ENCODE peak calls at places on chromosomes 11 and 22, in five cellular contexts. H is hippocampal formation; L is adipocyte; Q is NCI-H460; V is CD4-positive, alpha-beta memory T cell. B is an unnamed sample.

GRCh38 chr11:109343242-109343641 is 78.7 kb upstream of the C11orf87 start:
- DNase-seq in V (no peak), Q (no peak), H (no peak), L (no peak), B (no peak)

GRCh38 chr11:111691731-111692130 is 74.5 kb downstream of the PPP2R1B start:
- DNase-seq in Q (no peak), H (no peak), L (no peak), V (no peak), B (no peak)

GRCh38 chr11:1075341-1075911 is 752 bp downstream of the MUC2 start:
- DNase-seq in H (no peak), L (no peak), Q (no peak), V (no peak), B (peak; percentile 41)

GRCh38 chr11:61912991-61913698 is 4.2 kb downstream of the RAB3IL1 start:
- DNase-seq in Q (no peak), L (no peak), V (no peak), H (no peak), B (peak; percentile 36)

GRCh38 chr11:2541321-2541680 is 96.5 kb downstream of the KCNQ1 start:
- DNase-seq in V (no peak), Q (no peak), H (no peak), L (no peak), B (no peak)

GRCh38 chr11:31690041-31690440 is 121.1 kb downstream of the PAX6 start:
- DNase-seq in H (no peak), L (peak; percentile 35), Q (no peak), V (no peak), B (no peak)

GRCh38 chr22:23769321-23769965 is 1.7 kb upstream of the CHCHD10 start:
- DNase-seq in L (no peak), Q (no peak), H (no peak), V (no peak), B (no peak)

GRCh38 chr11:65866524-65867283 is 5.9 kb downstream of the EFEMP2 start:
- DNase-seq in L (no peak), H (no peak), Q (no peak), V (no peak), B (peak; percentile 45)